ENCODE peak calls at places on chromosomes 12 and 14, in six cellular contexts. B, M, U, K, F and V are unnamed samples.
A peak's percentile ranks its signal among the peaks of the same experiment; 100 is the strongest.

GRCh38 chr12:58920102-58920955 is at the start of gene LRIG3:
- DNase-seq in B (peak; percentile 58), U (peak; percentile 94), K (peak; percentile 93), F (peak; percentile 89), M (peak; percentile 73), V (peak; percentile 76)

GRCh38 chr12:92602476-92602875 is 100.3 kb upstream of the PLEKHG7 start:
- DNase-seq in U (no peak), F (no peak), B (no peak), M (no peak), K (no peak), V (no peak)

GRCh38 chr12:58787021-58787760 is 133.1 kb downstream of the LRIG3 start:
- DNase-seq in F (no peak), B (no peak), K (no peak), M (no peak), U (no peak), V (no peak)

GRCh38 chr14:97295108-97295710 is 498.0 kb downstream of the VRK1 start:
- DNase-seq in U (no peak), F (no peak), M (no peak), B (no peak), K (no peak), V (no peak)

GRCh38 chr14:69651653-69652052 is 40.3 kb downstream of the SUSD6 start:
- DNase-seq in M (no peak), B (no peak), F (no peak), U (no peak), K (no peak), V (no peak)

GRCh38 chr12:39103552-39104165 is 198.3 kb upstream of the CPNE8 start:
- DNase-seq in B (peak; percentile 64), F (no peak), K (no peak), M (peak; percentile 32), U (no peak), V (peak; percentile 58)

GRCh38 chr14:100712490-100712889 is 14.2 kb upstream of the DLK1 start:
- DNase-seq in K (no peak), F (no peak), B (no peak), U (no peak), M (no peak), V (no peak)

GRCh38 chr14:69701857-69702256 is 65.1 kb upstream of the SRSF5 start:
- DNase-seq in F (no peak), K (no peak), U (no peak), M (no peak), B (no peak), V (no peak)

GRCh38 chr14:103393078-103393477 is 7.9 kb downstream of the MARK3 start:
- DNase-seq in K (no peak), F (no peak), U (no peak), B (no peak), M (no peak), V (no peak)

GRCh38 chr12:59668678-59669077 is 72.8 kb downstream of the SLC16A7 start:
- DNase-seq in B (no peak), U (no peak), F (no peak), K (no peak), M (no peak), V (no peak)

GRCh38 chr12:52613363-52614030 is 4.9 kb downstream of the KRT73 start:
- DNase-seq in B (no peak), F (no peak), U (no peak), M (no peak), K (no peak), V (no peak)

GRCh38 chr14:101733211-101733610 is 28.3 kb upstream of the PPP2R5C start:
- DNase-seq in B (no peak), M (no peak), F (no peak), U (no peak), K (no peak), V (peak; percentile 56)

GRCh38 chr14:34781242-34781641 is 66.8 kb upstream of the CFL2 start:
- DNase-seq in B (no peak), U (no peak), M (no peak), K (no peak), F (no peak), V (no peak)

GRCh38 chr14:68736519-68736918 is 56.3 kb downstream of the ZFP36L1 start:
- DNase-seq in U (no peak), B (no peak), K (no peak), M (no peak), F (no peak), V (no peak)

GRCh38 chr12:120239776-120240494 is 25.6 kb downstream of the PXN start:
- DNase-seq in F (no peak), K (no peak), B (no peak), U (no peak), M (no peak), V (no peak)

GRCh38 chr12:78981-79380 is 12.4 kb downstream of the IQSEC3 start:
- DNase-seq in M (no peak), B (no peak), F (no peak), U (no peak), K (no peak), V (no peak)

GRCh38 chr12:121765573-121765972 is 27.9 kb downstream of the RHOF start:
- DNase-seq in B (peak; percentile 62), K (no peak), F (no peak), U (no peak), M (no peak), V (peak; percentile 45)

GRCh38 chr12:42325776-42326465 is at the start of the genes PPHLN1 and ZCRB1:
- DNase-seq in B (peak; percentile 76), M (peak; percentile 86), K (peak; percentile 89), F (peak; percentile 89), U (peak; percentile 91), V (peak; percentile 87)

GRCh38 chr12:31832740-31833540 is 104.1 kb upstream of the AMN1 start:
- DNase-seq in M (no peak), K (no peak), F (no peak), B (no peak), U (no peak), V (no peak)

GRCh38 chr12:13941258-13942249 is 39.8 kb downstream of the GRIN2B start:
- DNase-seq in M (peak; percentile 72), B (peak; percentile 96), U (no peak), F (no peak), K (peak; percentile 31), V (peak; percentile 39)

GRCh38 chr12:13146539-13146938 is 43.1 kb upstream of the GSG1 start:
- DNase-seq in F (no peak), B (no peak), U (no peak), K (no peak), M (peak; percentile 28), V (no peak)

GRCh38 chr12:122732170-122732569 is 1.5 kb upstream of the HCAR1 start:
- DNase-seq in F (no peak), M (no peak), B (no peak), K (no peak), U (no peak), V (no peak)

GRCh38 chr14:64736271-64737131 is 32.3 kb downstream of the PLEKHG3 start:
- DNase-seq in U (peak; percentile 45), M (no peak), F (peak; percentile 40), B (no peak), K (no peak), V (no peak)

GRCh38 chr12:12018454-12018853 is 52.3 kb upstream of the BCL2L14 start:
- DNase-seq in U (no peak), M (no peak), K (no peak), B (no peak), F (no peak), V (peak; percentile 66)

GRCh38 chr12:81329088-81329487 is 251.2 kb downstream of the ACSS3 start:
- DNase-seq in M (no peak), K (no peak), U (no peak), B (peak; percentile 30), F (no peak), V (peak; percentile 24)

GRCh38 chr12:113892556-113892955 is 73.6 kb downstream of the RBM19 start:
- DNase-seq in F (no peak), B (no peak), U (no peak), M (no peak), K (no peak), V (no peak)
- H3K4me1 ChIP-seq in F (no peaks in the 10 kb centered on the region), B (peaks cover 16% of the 10 kb centered on the region), U (no peaks in the 10 kb centered on the region), M (no peaks in the 10 kb centered on the region), K (no peaks in the 10 kb centered on the region), V (peaks cover 10% of the 10 kb centered on the region)

GRCh38 chr14:74614508-74615495 is 2.8 kb upstream of the LTBP2 start:
- DNase-seq in B (no peak), U (peak; percentile 17), F (no peak), M (no peak), K (no peak), V (no peak)

GRCh38 chr14:74616507-74616906 is 4.5 kb upstream of the LTBP2 start:
- DNase-seq in K (no peak), U (peak; percentile 44), B (no peak), M (peak; percentile 52), F (no peak), V (no peak)

GRCh38 chr14:74616996-74617700 is 5.1 kb upstream of the LTBP2 start:
- DNase-seq in K (no peak), M (no peak), B (no peak), F (no peak), U (peak; percentile 37), V (no peak)

GRCh38 chr14:74613211-74613914 is 1.3 kb upstream of the LTBP2 start:
- DNase-seq in M (no peak), U (peak; percentile 57), K (no peak), F (no peak), B (no peak), V (no peak)

GRCh38 chr14:74615735-74616134 is 3.7 kb upstream of the LTBP2 start:
- DNase-seq in M (no peak), B (no peak), F (no peak), K (no peak), U (peak; percentile 14), V (no peak)
- H3K4me1 ChIP-seq in M (peaks cover 5% of the 10 kb centered on the region), B (peaks cover 4% of the 10 kb centered on the region), F (peaks cover 61% of the 10 kb centered on the region), K (peaks cover 27% of the 10 kb centered on the region), U (peaks cover 10% of the 10 kb centered on the region), V (peaks cover 7% of the 10 kb centered on the region)

GRCh38 chr12:45989857-45990467 is 412 bp downstream of the SCAF11 start:
- DNase-seq in M (peak; percentile 76), B (peak; percentile 6), U (peak; percentile 85), K (peak; percentile 84), F (peak; percentile 82), V (peak; percentile 63)
- H3K4me1 ChIP-seq in M (peaks cover 32% of the 10 kb centered on the region), B (no peaks in the 10 kb centered on the region), U (peaks cover 41% of the 10 kb centered on the region), K (peaks cover 42% of the 10 kb centered on the region), F (peaks cover 49% of the 10 kb centered on the region), V (no peaks in the 10 kb centered on the region)

GRCh38 chr14:104692939-104693315 is 3.5 kb downstream of the INF2 start:
- DNase-seq in F (no peak), U (no peak), M (no peak), B (no peak), K (no peak), V (no peak)
- H3K4me1 ChIP-seq in F (peaks cover 93% of the 10 kb centered on the region), U (peaks cover 52% of the 10 kb centered on the region), M (peaks cover 26% of the 10 kb centered on the region), B (peaks cover 55% of the 10 kb centered on the region), K (peaks cover 87% of the 10 kb centered on the region), V (peaks cover 24% of the 10 kb centered on the region)